ENCODE peak calls at places on chromosomes 4 and X, in five cellular contexts. V, E, O, N and F are unnamed samples.

GRCh38 chrX:30898886-30899285 is 9.8 kb upstream of the TAB3 start:
- DNase-seq in V (no peak), E (no peak), O (no peak), N (no peak), F (no peak)

GRCh38 chr4:8534129-8534528 is 46.1 kb upstream of the GPR78 start:
- DNase-seq in V (no peak), E (peak), O (peak), N (no peak), F (no peak)

GRCh38 chr4:79027656-79028055 is 88.4 kb upstream of the PAQR3 start:
- DNase-seq in V (no peak), E (no peak), O (no peak), N (no peak), F (no peak)

GRCh38 chrX:10648608-10649007 is 28.2 kb upstream of the MID1 start:
- DNase-seq in V (no peak), E (no peak), O (no peak), N (no peak), F (no peak)

GRCh38 chr4:86831262-86832090 is 17.7 kb downstream of the SLC10A6 start:
- DNase-seq in V (no peak), E (peak), O (no peak), N (no peak), F (no peak)

GRCh38 chrX:113675278-113675677 is 834.6 kb upstream of the AMOT start:
- DNase-seq in V (no peak), E (no peak), O (no peak), N (no peak), F (no peak)

GRCh38 chr4:101155859-101156430 is 191.4 kb downstream of the PPP3CA start:
- DNase-seq in V (no peak), E (no peak), O (no peak), N (no peak), F (no peak)

GRCh38 chr4:177339794-177340374 is 30.2 kb downstream of the NEIL3 start:
- DNase-seq in V (no peak), E (no peak), O (peak), N (peak), F (no peak)

GRCh38 chr4:4849524-4850193 is 9.8 kb upstream of the MSX1 start:
- DNase-seq in V (no peak), E (no peak), O (no peak), N (no peak), F (no peak)

GRCh38 chr4:37827030-37827705 is 682 bp downstream of the PGM2 start:
- DNase-seq in V (no peak), E (peak), O (no peak), N (peak), F (no peak)

GRCh38 chrX:49183701-49184281 is 2.4 kb downstream of the PRICKLE3 start:
- DNase-seq in V (no peak), E (no peak), O (no peak), N (no peak), F (no peak)

GRCh38 chr4:13403833-13404232 is 80.3 kb downstream of the RAB28 start:
- DNase-seq in V (no peak), E (no peak), O (no peak), N (no peak), F (no peak)

GRCh38 chrX:139932077-139932900 is 564 bp downstream of the ATP11C start:
- DNase-seq in V (peak), E (peak), O (peak), N (peak), F (peak)

GRCh38 chrX:120251471-120252011 is 929 bp downstream of the ZBTB33 start:
- DNase-seq in V (no peak), E (peak), O (peak), N (peak), F (peak)

GRCh38 chr4:108466936-108467902 is 153.2 kb upstream of the RPL34 start:
- DNase-seq in V (no peak), E (no peak), O (no peak), N (peak), F (no peak)

GRCh38 chrX:150298841-150299551 is 64.1 kb upstream of the MAMLD1 start:
- DNase-seq in V (no peak), E (no peak), O (no peak), N (no peak), F (no peak)

GRCh38 chr4:23815351-23815750 is 74.5 kb downstream of the PPARGC1A start:
- DNase-seq in V (no peak), E (no peak), O (no peak), N (no peak), F (no peak)